ENCODE peak calls at places on chromosomes 5 and 9, in ten cellular contexts. M is CD4-positive, alpha-beta memory T cell; T is H7; Q is IMR-90; G is tibial nerve; D is stimulated activated CD8-positive, alpha-beta memory T cell treated with anti-CD3 and anti-CD28 coated beads, Interleukin-7, amount 100 ng/mL, for 48 hours; R is GM23338; O is AG08396; J is tibial artery; E is NCI-H748 treated with DMSO at 0.1 percent for 48 hours. Y is an unnamed sample.

GRCh38 chr9:124939944-124940343 is 939 bp downstream of the GOLGA1 start:
- DNase-seq in T (no peak), D (no peak), J (no peak), O (no peak), M (no peak), E (no peak), R (no peak), G (no peak), Q (no peak), Y (no peak)

GRCh38 chr5:97044057-97044456 is 98.4 kb downstream of the LIX1 start:
- DNase-seq in T (peak; percentile 31), Q (peak; percentile 18), E (no peak), G (no peak), J (no peak), D (no peak), R (peak; percentile 90), O (peak; percentile 12), M (no peak), Y (peak; percentile 55)

GRCh38 chr5:66179297-66180051 is 35.4 kb downstream of the SREK1 start:
- DNase-seq in J (no peak), D (no peak), G (no peak), E (no peak), Q (no peak), R (no peak), T (no peak), M (no peak), O (no peak), Y (no peak)

GRCh38 chr5:146089287-146089686 is 16.1 kb downstream of the PLAC8L1 start:
- DNase-seq in Q (no peak), J (no peak), R (no peak), E (no peak), O (no peak), T (no peak), M (no peak), G (no peak), D (no peak), Y (no peak)

GRCh38 chr5:173123416-173123815 is 20.9 kb upstream of the BNIP1 start:
- DNase-seq in O (peak; percentile 45), G (peak; percentile 20), T (no peak), Q (peak; percentile 80), D (no peak), M (no peak), R (no peak), E (no peak), J (no peak), Y (peak; percentile 32)

GRCh38 chr9:133148351-133149129 is 15.2 kb downstream of the GBGT1 start:
- DNase-seq in D (no peak), G (no peak), R (peak; percentile 38), E (no peak), O (no peak), Q (peak; percentile 38), T (peak; percentile 76), J (no peak), M (peak; percentile 74), Y (peak; percentile 63)

GRCh38 chr9:133700861-133701320 is 37.3 kb downstream of the SARDH start:
- DNase-seq in R (no peak), Q (no peak), D (no peak), G (no peak), M (no peak), E (no peak), T (no peak), J (no peak), O (no peak), Y (no peak)

GRCh38 chr9:127291379-127291778 is 26.8 kb downstream of the GARNL3 start:
- DNase-seq in J (no peak), G (no peak), Q (no peak), M (no peak), O (no peak), R (no peak), E (no peak), D (no peak), T (no peak), Y (no peak)

GRCh38 chr5:135213034-135213386 is 179.0 kb upstream of the PITX1 start:
- DNase-seq in E (no peak), G (no peak), T (no peak), M (no peak), Q (no peak), J (no peak), R (no peak), O (no peak), D (no peak), Y (no peak)

GRCh38 chr9:131310833-131311554 is 21.5 kb downstream of the PLPP7 start:
- DNase-seq in E (no peak), T (peak; percentile 76), G (no peak), D (peak; percentile 28), R (peak; percentile 48), J (no peak), M (peak; percentile 67), Q (no peak), O (no peak), Y (no peak)

GRCh38 chr9:89440548-89440947 is 57.4 kb downstream of the SEMA4D start:
- DNase-seq in D (no peak), G (peak; percentile 19), T (no peak), Q (no peak), M (no peak), O (no peak), J (peak; percentile 54), R (no peak), E (no peak), Y (no peak)

GRCh38 chr9:105930007-105930627 is 235.8 kb downstream of the TMEM38B start:
- DNase-seq in G (peak; percentile 12), M (no peak), T (no peak), J (no peak), Q (no peak), E (no peak), R (no peak), D (no peak), O (no peak), Y (no peak)

GRCh38 chr9:13118294-13118693 is 161.2 kb downstream of the MPDZ start:
- DNase-seq in T (peak; percentile 30), Q (no peak), E (no peak), R (peak; percentile 20), O (no peak), G (no peak), J (no peak), M (no peak), D (no peak), Y (no peak)

GRCh38 chr5:154291917-154292316 is 101.4 kb downstream of the GALNT10 start:
- DNase-seq in O (no peak), J (no peak), R (no peak), Q (no peak), M (no peak), G (no peak), T (no peak), E (no peak), D (no peak), Y (no peak)

GRCh38 chr5:149053027-149053705 is 9.7 kb downstream of the SH3TC2 start:
- DNase-seq in J (no peak), O (peak; percentile 46), T (no peak), M (no peak), Q (peak; percentile 72), D (no peak), R (no peak), G (no peak), E (no peak), Y (no peak)

GRCh38 chr9:35748239-35748857 is 680 bp downstream of the GBA2 start:
- DNase-seq in R (no peak), O (no peak), T (no peak), Q (no peak), G (no peak), E (no peak), D (no peak), M (no peak), J (no peak), Y (no peak)

GRCh38 chr9:33127881-33128280 is 39.3 kb downstream of the B4GALT1 start:
- DNase-seq in O (no peak), D (no peak), E (no peak), T (peak; percentile 7), R (no peak), M (no peak), J (no peak), G (no peak), Q (no peak), Y (no peak)

GRCh38 chr9:69671291-69671903 is 774 bp downstream of the APBA1 start:
- DNase-seq in G (peak; percentile 24), O (no peak), E (no peak), D (no peak), Q (no peak), R (no peak), M (no peak), J (peak; percentile 38), T (no peak), Y (no peak)

Y was measured in hepatocyte.